ENCODE peak calls at places on chromosomes 6 and 20, in five cellular contexts. V is HepG2, J is K562, U is GM12878, G is GM23338. D is an unnamed sample.

GRCh38 chr6:4732691-4733315 is 43.4 kb upstream of the CDYL start:
- DNase-seq in U (no peak), G (peak; percentile 55), V (peak; percentile 24), J (peak; percentile 37), D (peak; percentile 68)

GRCh38 chr6:12371641-12372146 is 81.5 kb downstream of the EDN1 start:
- DNase-seq in U (no peak), G (no peak), J (no peak), V (peak; percentile 79), D (peak; percentile 78)

GRCh38 chr6:71879016-71879415 is 7.3 kb upstream of the RIMS1 start:
- DNase-seq in J (no peak), G (no peak), U (no peak), V (no peak), D (no peak)

GRCh38 chr6:149473080-149474052 is 11.4 kb downstream of the ZC3H12D start:
- DNase-seq in V (peak; percentile 65), G (no peak), U (no peak), J (no peak), D (peak; percentile 41)

GRCh38 chr6:162379762-162380409 is 347.7 kb downstream of the PRKN start:
- DNase-seq in G (no peak), U (no peak), J (no peak), V (no peak), D (no peak)

GRCh38 chr6:31834367-31834703 is 6.8 kb downstream of the HSPA1B start:
- DNase-seq in G (peak; percentile 94), J (peak; percentile 91), U (peak; percentile 50), V (peak; percentile 92), D (peak; percentile 89)

GRCh38 chr20:10171864-10172751 is 46.5 kb upstream of the SNAP25 start:
- DNase-seq in J (no peak), V (no peak), U (no peak), G (peak; percentile 71), D (peak; percentile 84)

GRCh38 chr6:134238960-134239795 is 78.7 kb downstream of the SGK1 start:
- DNase-seq in J (no peak), V (no peak), U (no peak), G (no peak), D (no peak)

GRCh38 chr6:17381429-17382147 is 11.8 kb upstream of the CAP2 start:
- DNase-seq in G (no peak), J (no peak), V (no peak), U (no peak), D (peak; percentile 4)

GRCh38 chr6:153172815-153173214 is 41.7 kb upstream of the RGS17 start:
- DNase-seq in V (no peak), U (no peak), G (no peak), J (no peak), D (no peak)

GRCh38 chr6:84645000-84645399 is 119.4 kb downstream of the TBX18 start:
- DNase-seq in V (no peak), J (no peak), G (no peak), U (no peak), D (peak; percentile 6)

GRCh38 chr6:35058041-35058675 is 83.0 kb downstream of the TCP11 start:
- DNase-seq in V (no peak), J (no peak), G (peak; percentile 36), U (no peak), D (no peak)

GRCh38 chr20:17568045-17568788 is 1.7 kb upstream of the DSTN start:
- DNase-seq in G (no peak), U (no peak), V (no peak), J (no peak), D (no peak)

GRCh38 chr20:34978092-34978744 is 22.6 kb downstream of the MYH7B start:
- DNase-seq in U (no peak), V (no peak), G (no peak), J (no peak), D (no peak)

GRCh38 chr6:40816601-40817000 is 222.4 kb downstream of the UNC5CL start:
- DNase-seq in G (no peak), U (no peak), V (no peak), J (no peak), D (no peak)

GRCh38 chr20:33658510-33658909 is 3.6 kb upstream of the C20orf144 start:
- DNase-seq in G (no peak), U (no peak), J (no peak), V (no peak), D (no peak)

GRCh38 chr6:72425003-72425681 is 196.7 kb upstream of the KCNQ5 start:
- DNase-seq in V (no peak), J (no peak), G (no peak), U (no peak), D (no peak)

GRCh38 chr6:42453649-42454427 is 2.1 kb upstream of the TRERF1 start:
- DNase-seq in G (peak; percentile 72), U (no peak), J (no peak), V (no peak), D (peak; percentile 5)

GRCh38 chr20:48754269-48754668 is 73.5 kb downstream of the PREX1 start:
- DNase-seq in U (no peak), J (no peak), V (no peak), G (no peak), D (no peak)

GRCh38 chr6:136371117-136371696 is 81.6 kb upstream of the BCLAF1 start:
- DNase-seq in U (no peak), G (no peak), V (no peak), J (no peak), D (no peak)

GRCh38 chr6:22717906-22718305 is 148.5 kb downstream of the HDGFL1 start:
- DNase-seq in V (no peak), J (no peak), U (no peak), G (no peak), D (no peak)

GRCh38 chr6:158611600-158612041 is 32.9 kb downstream of the DYNLT1 start:
- DNase-seq in G (peak; percentile 98), U (no peak), V (no peak), J (no peak), D (no peak)

GRCh38 chr20:61803903-61804804 is 261.5 kb downstream of the TAF4 start:
- DNase-seq in V (no peak), U (peak; percentile 3), J (no peak), G (no peak), D (no peak)

GRCh38 chr6:147223751-147224150 is 19.5 kb downstream of the STXBP5 start:
- DNase-seq in G (no peak), J (no peak), V (no peak), U (no peak), D (no peak)

GRCh38 chr6:90294614-90294988 is 2.0 kb downstream of the BACH2 start:
- DNase-seq in G (peak; percentile 51), V (no peak), J (no peak), U (no peak), D (no peak)

GRCh38 chr6:131950767-131951575 is at the start of gene CCN2:
- DNase-seq in U (no peak), J (no peak), V (peak; percentile 100), G (peak; percentile 97), D (peak; percentile 83)
- TF ChIP-seq JUNB in U (no peak), J (no peak), V (peak; percentile 30), G (no peak), D (no peak)

DNA sequence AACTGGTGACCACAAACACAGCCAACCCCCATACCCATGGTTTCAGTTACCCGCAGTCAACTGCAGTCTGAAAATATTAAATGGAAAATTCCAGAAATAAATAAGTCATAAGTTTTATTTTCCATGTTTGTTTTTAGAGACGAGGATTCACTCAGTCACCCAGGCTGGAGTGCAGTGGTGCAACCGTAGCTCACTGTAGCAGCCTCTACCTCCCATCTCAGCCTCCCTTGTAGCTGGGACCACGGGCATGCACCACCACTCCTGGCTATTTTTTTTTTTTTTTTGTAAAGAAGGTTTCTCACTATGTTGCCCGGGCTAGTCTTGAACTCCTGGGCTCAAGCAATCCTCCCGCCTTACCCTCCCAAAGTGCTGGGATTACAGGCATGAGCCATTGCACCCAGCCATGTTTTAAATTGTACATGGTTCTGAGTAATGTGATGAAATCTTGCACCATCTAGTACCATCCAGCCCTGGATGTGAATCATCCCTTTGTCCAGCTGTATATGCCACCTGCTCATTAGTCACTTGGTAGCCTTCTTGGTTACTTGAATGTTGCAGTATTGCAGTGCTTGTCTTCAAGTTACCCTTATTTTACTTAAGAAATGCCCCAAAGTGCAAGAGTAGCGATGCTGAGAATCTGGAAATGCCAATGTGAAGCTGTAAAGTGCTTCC is 14.5 kb downstream of the CSNK2A1 start:
- DNase-seq in J (no peak), G (no peak), U (no peak), V (no peak), D (peak; percentile 65)
- TF ChIP-seq JUNB in J (no peak), G (no peak), U (no peak), V (no peak), D (peak; percentile 67)

DNA sequence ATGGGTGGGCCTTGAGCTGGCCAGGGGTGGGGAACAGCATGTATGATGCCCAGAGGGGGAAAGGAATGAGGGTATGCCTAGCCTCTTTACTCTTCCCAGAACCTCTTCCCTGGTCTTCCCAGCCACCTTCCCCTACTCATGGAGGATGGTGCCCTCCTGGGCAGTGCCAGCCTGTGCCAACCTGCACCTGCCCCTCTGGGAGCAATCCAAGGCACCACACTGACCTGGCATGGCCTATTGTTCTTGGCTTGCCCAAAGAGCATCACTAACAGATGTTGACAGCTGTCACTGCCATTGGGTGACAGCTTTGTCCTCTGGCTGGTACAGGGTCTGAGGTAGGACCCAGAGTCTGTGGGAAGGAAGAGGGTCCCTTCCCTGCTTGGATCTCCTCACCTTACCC is 12.9 kb downstream of the LPIN3 start:
- DNase-seq in G (no peak), J (no peak), V (no peak), U (no peak), D (no peak)
- TF ChIP-seq JUNB in G (no peak), J (no peak), V (no peak), U (no peak), D (no peak)

DNA sequence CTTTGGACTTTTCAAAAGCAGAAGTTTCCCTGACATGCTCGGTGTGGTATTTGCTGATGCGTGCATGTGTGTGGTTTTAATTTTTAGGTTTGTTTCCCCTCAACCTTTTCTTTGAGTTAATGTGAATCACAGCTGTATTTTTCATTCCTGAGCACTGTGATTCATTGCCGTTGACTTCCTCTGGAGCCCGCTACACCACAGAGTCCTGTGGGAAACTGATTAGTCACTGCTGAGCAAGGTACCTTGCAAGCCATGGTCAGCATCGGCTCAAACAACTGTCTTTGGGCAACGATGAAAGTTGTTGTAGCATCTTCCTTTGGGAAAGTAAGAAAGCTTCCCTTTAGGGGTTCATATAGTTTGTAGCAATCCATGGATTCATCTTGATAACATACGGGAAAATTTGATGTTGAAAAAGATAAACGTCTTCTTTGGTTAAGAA is 57.5 kb downstream of the RIN2 start:
- DNase-seq in U (no peak), G (peak; percentile 10), J (no peak), V (peak; percentile 70), D (peak; percentile 96)
- TF ChIP-seq JUNB in U (peak; percentile 34), G (no peak), J (no peak), V (no peak), D (peak; percentile 93)

DNA sequence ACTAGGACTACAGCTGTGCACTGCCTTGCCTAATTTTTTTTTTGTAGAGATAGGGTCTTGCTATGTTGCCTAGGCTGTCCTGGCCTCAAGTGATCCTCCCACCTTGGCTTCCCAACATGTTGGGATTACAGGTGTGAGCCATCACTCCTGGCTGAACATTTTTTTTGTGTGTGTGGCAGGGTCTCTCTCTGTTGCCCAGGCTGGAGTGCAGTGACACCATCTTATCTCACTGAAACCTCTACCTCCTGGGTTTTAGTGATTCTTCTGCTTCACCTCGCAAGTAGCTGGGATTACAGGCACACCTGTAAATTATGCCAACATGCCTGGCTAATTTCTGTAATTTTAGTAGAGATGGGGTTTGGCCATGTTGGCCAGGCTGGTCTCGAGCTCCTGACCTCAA is 25.3 kb downstream of the PANK2 start:
- DNase-seq in G (no peak), V (no peak), J (no peak), U (no peak), D (no peak)
- TF ChIP-seq JUNB in G (no peak), V (no peak), J (no peak), U (no peak), D (no peak)

GRCh38 chr6:1527098-1527497 is 82.6 kb upstream of the FOXC1 start:
- DNase-seq in J (no peak), V (no peak), U (no peak), G (peak; percentile 70), D (no peak)
- TF ChIP-seq JUNB in J (no peak), V (no peak), U (no peak), G (no peak), D (no peak)